ENCODE peak calls at places on chromosomes 3 and 15, in ten cellular contexts. M, F, C, K, U, X, B, S, Z and R are unnamed samples.

GRCh38 chr15:65641723-65642475 is 20.2 kb downstream of the SLC24A1 start:
- DNase-seq in U (no peak), F (peak; percentile 17), S (no peak), M (no peak), K (no peak), X (no peak), Z (no peak), B (no peak), C (no peak), R (peak; percentile 22)

GRCh38 chr3:195114026-195114425 is 156.9 kb downstream of the XXYLT1 start:
- DNase-seq in B (no peak), C (no peak), U (no peak), S (no peak), X (no peak), Z (no peak), M (no peak), F (no peak), K (no peak), R (no peak)

GRCh38 chr3:181052256-181052655 is 62.7 kb upstream of the DNAJC19 start:
- DNase-seq in X (no peak), S (no peak), C (no peak), K (peak; percentile 4), M (no peak), F (no peak), B (no peak), U (no peak), Z (no peak), R (no peak)

GRCh38 chr3:7710284-7710683 is 791.3 kb upstream of the LMCD1 start:
- DNase-seq in C (no peak), B (no peak), M (no peak), F (no peak), Z (no peak), S (no peak), X (no peak), U (no peak), K (no peak), R (no peak)

GRCh38 chr15:66725468-66725785 is 23.4 kb downstream of the SMAD6 start:
- DNase-seq in C (no peak), F (no peak), U (no peak), K (no peak), S (no peak), X (no peak), M (no peak), B (no peak), Z (no peak), R (no peak)

GRCh38 chr3:101134331-101134730 is 141.1 kb upstream of the ABI3BP start:
- DNase-seq in K (no peak), M (no peak), Z (no peak), F (no peak), C (no peak), B (no peak), S (no peak), U (no peak), X (no peak), R (no peak)

GRCh38 chr3:126472277-126473006 is 3.2 kb downstream of the ZXDC start:
- DNase-seq in U (peak; percentile 83), M (no peak), B (peak; percentile 95), Z (peak; percentile 39), C (no peak), F (peak; percentile 81), S (peak; percentile 96), X (peak; percentile 56), K (peak; percentile 56), R (peak; percentile 80)

GRCh38 chr3:34683851-34684250 is 885.4 kb downstream of the PDCD6IP start:
- DNase-seq in K (peak; percentile 50), S (peak; percentile 48), Z (peak; percentile 61), U (peak; percentile 50), X (peak; percentile 59), C (peak; percentile 79), B (peak; percentile 34), F (peak; percentile 5), M (peak; percentile 60), R (peak; percentile 12)

GRCh38 chr3:154898398-154898797 is 181.7 kb upstream of the MME start:
- DNase-seq in K (no peak), F (peak; percentile 13), U (no peak), M (no peak), Z (no peak), X (no peak), C (no peak), S (peak; percentile 31), B (no peak), R (no peak)

GRCh38 chr15:27089676-27090075 is 118.7 kb downstream of the GABRG3 start:
- DNase-seq in U (no peak), M (no peak), X (no peak), Z (no peak), C (no peak), B (no peak), S (no peak), F (no peak), K (no peak), R (no peak)

GRCh38 chr3:170602556-170602955 is 16.7 kb upstream of the SLC7A14 start:
- DNase-seq in K (no peak), S (no peak), B (no peak), U (no peak), M (no peak), Z (no peak), X (no peak), C (no peak), F (no peak), R (no peak)

GRCh38 chr3:157145566-157145965 is 14.4 kb downstream of the CCNL1 start:
- DNase-seq in F (no peak), U (no peak), C (no peak), S (peak; percentile 75), K (no peak), Z (no peak), B (no peak), X (no peak), M (no peak), R (no peak)

GRCh38 chr3:121295453-121295852 is 250.3 kb downstream of the POLQ start:
- DNase-seq in B (no peak), S (no peak), M (no peak), F (no peak), C (no peak), K (no peak), X (no peak), U (no peak), Z (no peak), R (no peak)

GRCh38 chr3:109806929-109807328 is 469.6 kb upstream of the DPPA4 start:
- DNase-seq in B (peak; percentile 78), M (no peak), Z (no peak), X (no peak), S (no peak), K (peak; percentile 58), U (no peak), F (peak; percentile 31), C (no peak), R (peak; percentile 49)

DNA sequence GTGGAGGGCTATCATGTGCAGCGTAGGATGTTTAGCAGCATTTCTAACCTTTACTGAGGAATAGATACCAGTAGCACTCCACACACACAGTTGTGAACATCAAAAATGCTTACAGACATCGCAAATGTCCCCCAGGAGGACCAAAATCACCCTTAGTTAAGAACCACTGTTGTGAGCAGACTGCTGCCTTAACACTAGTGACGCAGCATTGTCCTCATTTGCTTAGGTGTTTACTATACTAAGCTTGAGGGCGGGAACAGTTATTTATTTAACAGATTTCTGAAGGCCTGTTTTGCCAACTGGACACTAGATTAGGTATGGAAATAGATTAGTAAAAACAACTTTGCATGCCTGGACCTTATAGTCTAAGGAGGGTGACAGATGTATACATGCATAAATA is 2.3 kb downstream of the PPP2R3A start:
- DNase-seq in F (no peak), Z (no peak), U (no peak), M (no peak), B (no peak), K (no peak), X (no peak), S (no peak), C (no peak), R (no peak)
- H3K4me3 ChIP-seq in F (no peak overlapping the region), Z (peak overlapping the region; percentile 90), U (no peak overlapping the region), M (no peak overlapping the region), B (no peak overlapping the region), K (no peak overlapping the region), X (no peak overlapping the region), S (no peak overlapping the region), C (no peak overlapping the region), R (peak overlapping the region; percentile 92)

DNA sequence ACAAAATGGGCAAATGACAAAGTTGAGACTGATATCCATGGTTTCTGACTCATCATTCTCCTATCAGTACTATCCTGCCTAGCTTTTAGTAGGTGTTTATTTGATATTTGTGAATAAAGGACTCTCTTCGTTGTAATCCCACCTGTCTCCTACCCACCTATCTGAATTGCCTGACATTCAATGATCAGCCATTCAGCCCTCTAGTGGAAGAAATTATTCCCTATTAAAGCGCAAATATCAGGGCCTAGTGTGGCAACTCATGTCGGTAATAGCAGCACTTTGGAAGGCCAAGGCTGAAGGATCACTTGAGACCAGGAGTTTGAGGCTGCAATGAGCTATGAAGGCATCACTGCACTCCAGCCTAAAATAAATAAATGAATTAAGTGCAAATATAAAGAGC is 195.7 kb upstream of the SETMAR start:
- DNase-seq in S (no peak), Z (no peak), B (no peak), M (no peak), C (no peak), K (no peak), U (no peak), F (no peak), X (no peak), R (no peak)
- TF ChIP-seq CTCF in S (no peak), Z (no peak), B (no peak), M (no peak), C (no peak), K (no peak), U (no peak), F (no peak), X (no peak), R (no peak)

GRCh38 chr3:192727032-192727847 is at the start of gene FGF12:
- DNase-seq in M (peak; percentile 86), U (peak; percentile 55), F (peak; percentile 9), S (peak; percentile 6), C (peak; percentile 94), B (peak; percentile 49), Z (peak; percentile 88), K (peak; percentile 4), X (peak; percentile 90), R (no peak)
- H3K4me3 ChIP-seq in M (peak within 1 kb of the TSS; percentile 48), U (no peak within 1 kb of the TSS), F (no peak within 1 kb of the TSS), S (no peak within 1 kb of the TSS), C (peak within 1 kb of the TSS; percentile 67), B (no peak within 1 kb of the TSS), Z (peak within 1 kb of the TSS; percentile 72), K (no peak within 1 kb of the TSS), X (peak within 1 kb of the TSS; percentile 70), R (no peak within 1 kb of the TSS)

GRCh38 chr15:32105258-32106248 is 75.2 kb downstream of the CHRNA7 start:
- DNase-seq in B (no peak), Z (peak; percentile 78), C (no peak), F (no peak), K (no peak), S (no peak), U (no peak), M (peak; percentile 33), X (peak; percentile 90), R (no peak)

GRCh38 chr15:32106401-32107381 is 76.4 kb downstream of the CHRNA7 start:
- DNase-seq in M (no peak), S (no peak), B (no peak), C (no peak), K (no peak), X (no peak), U (no peak), F (no peak), Z (no peak), R (no peak)

GRCh38 chr15:32100286-32100685 is 70.0 kb downstream of the CHRNA7 start:
- DNase-seq in U (no peak), B (no peak), Z (no peak), F (no peak), X (no peak), K (no peak), M (no peak), S (no peak), C (no peak), R (no peak)

GRCh38 chr15:32107477-32108080 is 77.3 kb downstream of the CHRNA7 start:
- DNase-seq in Z (no peak), F (no peak), S (no peak), B (no peak), C (no peak), U (no peak), K (no peak), X (no peak), M (no peak), R (no peak)

GRCh38 chr15:32104061-32104980 is 74.0 kb downstream of the CHRNA7 start:
- DNase-seq in S (no peak), F (no peak), M (no peak), U (no peak), C (no peak), B (no peak), X (no peak), K (no peak), Z (no peak), R (no peak)
- TF ChIP-seq CTCF in S (no peak), F (no peak), M (no peak), U (no peak), C (no peak), B (no peak), X (no peak), K (no peak), Z (no peak), R (no peak)